ENCODE peak calls at places on chromosomes 2 and 18, in eight cellular contexts. One of them, this sample, is unnamed.

GRCh38 chr18:7255643-7256042 is 24.8 kb downstream of the LRRC30 start:
- DNase-seq in right lobe of liver: no peak
- DNase-seq in astrocyte: no peak
- DNase-seq in IMR-90: no peak
- DNase-seq in tibial artery: no peak
- DNase-seq in adrenal gland: no peak
- DNase-seq in AG04449: no peak
- DNase-seq in lower lobe of right lung: no peak
- DNase-seq in this sample: no peak

GRCh38 chr2:100394111-100394641 is 23.3 kb downstream of the CHST10 start:
- DNase-seq in right lobe of liver: no peak
- DNase-seq in astrocyte: no peak
- DNase-seq in IMR-90: peak; percentile 5
- DNase-seq in tibial artery: no peak
- DNase-seq in adrenal gland: no peak
- DNase-seq in AG04449: no peak
- DNase-seq in lower lobe of right lung: no peak
- DNase-seq in this sample: no peak

GRCh38 chr18:6222271-6222670 is 192.4 kb downstream of the L3MBTL4 start:
- DNase-seq in right lobe of liver: no peak
- DNase-seq in astrocyte: no peak
- DNase-seq in IMR-90: no peak
- DNase-seq in tibial artery: no peak
- DNase-seq in adrenal gland: no peak
- DNase-seq in AG04449: no peak
- DNase-seq in lower lobe of right lung: no peak
- DNase-seq in this sample: no peak

GRCh38 chr18:50582500-50582899 is 22.6 kb downstream of the MAPK4 start:
- DNase-seq in right lobe of liver: no peak
- DNase-seq in astrocyte: no peak
- DNase-seq in IMR-90: no peak
- DNase-seq in tibial artery: no peak
- DNase-seq in adrenal gland: no peak
- DNase-seq in AG04449: no peak
- DNase-seq in lower lobe of right lung: no peak
- DNase-seq in this sample: no peak

GRCh38 chr2:212845941-212846340 is 305.5 kb downstream of the IKZF2 start:
- DNase-seq in right lobe of liver: no peak
- DNase-seq in astrocyte: peak; percentile 76
- DNase-seq in IMR-90: peak; percentile 89
- DNase-seq in tibial artery: no peak
- DNase-seq in adrenal gland: no peak
- DNase-seq in AG04449: peak; percentile 46
- DNase-seq in lower lobe of right lung: no peak
- DNase-seq in this sample: no peak

GRCh38 chr2:195151711-195152110 is 505.3 kb upstream of the SLC39A10 start:
- DNase-seq in right lobe of liver: no peak
- DNase-seq in astrocyte: no peak
- DNase-seq in IMR-90: no peak
- DNase-seq in tibial artery: no peak
- DNase-seq in adrenal gland: no peak
- DNase-seq in AG04449: no peak
- DNase-seq in lower lobe of right lung: no peak
- DNase-seq in this sample: no peak

GRCh38 chr18:58507881-58508280 is 121.0 kb downstream of the ALPK2 start:
- DNase-seq in right lobe of liver: no peak
- DNase-seq in astrocyte: no peak
- DNase-seq in IMR-90: no peak
- DNase-seq in tibial artery: no peak
- DNase-seq in adrenal gland: no peak
- DNase-seq in AG04449: no peak
- DNase-seq in lower lobe of right lung: no peak
- DNase-seq in this sample: no peak

GRCh38 chr18:37346048-37346447 is 219.6 kb downstream of the CELF4 start:
- DNase-seq in right lobe of liver: no peak
- DNase-seq in astrocyte: no peak
- DNase-seq in IMR-90: no peak
- DNase-seq in tibial artery: no peak
- DNase-seq in adrenal gland: no peak
- DNase-seq in AG04449: no peak
- DNase-seq in lower lobe of right lung: no peak
- DNase-seq in this sample: no peak

GRCh38 chr2:160332318-160332717 is 132.2 kb upstream of the ITGB6 start:
- DNase-seq in right lobe of liver: no peak
- DNase-seq in astrocyte: peak; percentile 24
- DNase-seq in IMR-90: peak; percentile 65
- DNase-seq in tibial artery: no peak
- DNase-seq in adrenal gland: peak; percentile 31
- DNase-seq in AG04449: no peak
- DNase-seq in lower lobe of right lung: no peak
- DNase-seq in this sample: peak; percentile 67

GRCh38 chr2:64244049-64244446 is 99.8 kb upstream of the PELI1 start:
- DNase-seq in right lobe of liver: no peak
- DNase-seq in astrocyte: no peak
- DNase-seq in IMR-90: no peak
- DNase-seq in tibial artery: no peak
- DNase-seq in adrenal gland: no peak
- DNase-seq in AG04449: no peak
- DNase-seq in lower lobe of right lung: no peak
- DNase-seq in this sample: no peak
- H3K4me3 ChIP-seq in right lobe of liver: no peak overlapping the region
- H3K4me3 ChIP-seq in astrocyte: no peak overlapping the region
- H3K4me3 ChIP-seq in IMR-90: no peak overlapping the region
- H3K4me3 ChIP-seq in tibial artery: no peak overlapping the region
- H3K4me3 ChIP-seq in adrenal gland: no peak overlapping the region
- H3K4me3 ChIP-seq in AG04449: no peak overlapping the region
- H3K4me3 ChIP-seq in lower lobe of right lung: no peak overlapping the region
- H3K4me3 ChIP-seq in this sample: no peak overlapping the region

DNA sequence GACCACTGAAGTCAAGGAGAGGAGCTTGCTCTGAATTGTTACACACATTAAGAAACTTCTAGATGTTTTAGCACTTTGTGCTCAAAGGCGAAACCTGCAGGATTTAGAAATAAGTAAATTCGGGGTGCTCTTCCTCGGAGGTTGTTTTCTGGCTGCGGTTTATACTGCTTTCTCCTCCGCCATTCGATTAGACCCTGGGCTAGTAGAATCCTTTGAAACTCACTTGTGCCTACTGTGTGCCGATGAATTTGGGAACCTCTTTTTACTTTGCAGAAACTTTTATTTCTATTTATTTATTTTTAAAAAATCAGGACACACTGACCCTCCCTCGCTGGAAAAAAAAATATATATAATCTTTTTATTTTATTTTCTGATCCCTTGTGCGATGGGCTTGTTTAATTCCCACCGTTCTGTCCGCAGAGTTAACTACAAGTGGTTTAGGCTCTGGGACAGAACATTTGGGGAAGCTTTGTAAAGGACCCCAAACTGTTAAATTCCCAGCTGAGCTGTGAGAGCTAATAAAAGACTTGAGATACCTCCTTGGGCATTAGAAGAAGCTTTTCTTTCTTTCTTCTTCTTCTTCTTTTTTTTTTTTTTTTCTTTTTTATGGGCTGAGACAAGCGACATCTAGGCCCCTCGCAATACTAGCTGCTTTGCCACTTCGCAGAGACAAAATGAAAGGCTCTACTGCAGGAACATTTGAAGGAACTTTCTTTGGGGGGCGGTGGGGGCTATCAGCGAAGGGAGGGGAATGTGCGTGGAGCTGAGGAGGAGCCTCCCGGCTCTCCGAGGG is 3.8 kb downstream of the MEIS1 start:
- DNase-seq in right lobe of liver: no peak
- DNase-seq in astrocyte: no peak
- DNase-seq in IMR-90: no peak
- DNase-seq in tibial artery: no peak
- DNase-seq in adrenal gland: no peak
- DNase-seq in AG04449: no peak
- DNase-seq in lower lobe of right lung: no peak
- DNase-seq in this sample: no peak
- H3K4me3 ChIP-seq in right lobe of liver: peak overlapping the region; percentile 76
- H3K4me3 ChIP-seq in astrocyte: peak overlapping the region; percentile 77
- H3K4me3 ChIP-seq in IMR-90: peak overlapping the region; percentile 99
- H3K4me3 ChIP-seq in tibial artery: peak overlapping the region; percentile 81
- H3K4me3 ChIP-seq in adrenal gland: peak overlapping the region; percentile 63
- H3K4me3 ChIP-seq in AG04449: peak overlapping the region; percentile 67
- H3K4me3 ChIP-seq in lower lobe of right lung: peak overlapping the region; percentile 71
- H3K4me3 ChIP-seq in this sample: no peak overlapping the region

GRCh38 chr2:37348155-37348554 is 3.7 kb downstream of the QPCT start:
- DNase-seq in right lobe of liver: no peak
- DNase-seq in astrocyte: no peak
- DNase-seq in IMR-90: no peak
- DNase-seq in tibial artery: no peak
- DNase-seq in adrenal gland: no peak
- DNase-seq in AG04449: no peak
- DNase-seq in lower lobe of right lung: no peak
- DNase-seq in this sample: no peak

GRCh38 chr2:37340637-37341036 is 3.8 kb upstream of the QPCT start:
- DNase-seq in right lobe of liver: no peak
- DNase-seq in astrocyte: no peak
- DNase-seq in IMR-90: no peak
- DNase-seq in tibial artery: no peak
- DNase-seq in adrenal gland: no peak
- DNase-seq in AG04449: no peak
- DNase-seq in lower lobe of right lung: no peak
- DNase-seq in this sample: no peak

GRCh38 chr2:37342636-37343211 is 1.7 kb upstream of the QPCT start:
- DNase-seq in right lobe of liver: no peak
- DNase-seq in astrocyte: no peak
- DNase-seq in IMR-90: no peak
- DNase-seq in tibial artery: no peak
- DNase-seq in adrenal gland: no peak
- DNase-seq in AG04449: no peak
- DNase-seq in lower lobe of right lung: no peak
- DNase-seq in this sample: no peak

GRCh38 chr2:37344453-37345361 is at the start of gene QPCT:
- DNase-seq in right lobe of liver: peak; percentile 58
- DNase-seq in astrocyte: peak; percentile 47
- DNase-seq in IMR-90: peak; percentile 44
- DNase-seq in tibial artery: peak; percentile 77
- DNase-seq in adrenal gland: peak; percentile 78
- DNase-seq in AG04449: no peak
- DNase-seq in lower lobe of right lung: peak; percentile 69
- DNase-seq in this sample: no peak

DNA sequence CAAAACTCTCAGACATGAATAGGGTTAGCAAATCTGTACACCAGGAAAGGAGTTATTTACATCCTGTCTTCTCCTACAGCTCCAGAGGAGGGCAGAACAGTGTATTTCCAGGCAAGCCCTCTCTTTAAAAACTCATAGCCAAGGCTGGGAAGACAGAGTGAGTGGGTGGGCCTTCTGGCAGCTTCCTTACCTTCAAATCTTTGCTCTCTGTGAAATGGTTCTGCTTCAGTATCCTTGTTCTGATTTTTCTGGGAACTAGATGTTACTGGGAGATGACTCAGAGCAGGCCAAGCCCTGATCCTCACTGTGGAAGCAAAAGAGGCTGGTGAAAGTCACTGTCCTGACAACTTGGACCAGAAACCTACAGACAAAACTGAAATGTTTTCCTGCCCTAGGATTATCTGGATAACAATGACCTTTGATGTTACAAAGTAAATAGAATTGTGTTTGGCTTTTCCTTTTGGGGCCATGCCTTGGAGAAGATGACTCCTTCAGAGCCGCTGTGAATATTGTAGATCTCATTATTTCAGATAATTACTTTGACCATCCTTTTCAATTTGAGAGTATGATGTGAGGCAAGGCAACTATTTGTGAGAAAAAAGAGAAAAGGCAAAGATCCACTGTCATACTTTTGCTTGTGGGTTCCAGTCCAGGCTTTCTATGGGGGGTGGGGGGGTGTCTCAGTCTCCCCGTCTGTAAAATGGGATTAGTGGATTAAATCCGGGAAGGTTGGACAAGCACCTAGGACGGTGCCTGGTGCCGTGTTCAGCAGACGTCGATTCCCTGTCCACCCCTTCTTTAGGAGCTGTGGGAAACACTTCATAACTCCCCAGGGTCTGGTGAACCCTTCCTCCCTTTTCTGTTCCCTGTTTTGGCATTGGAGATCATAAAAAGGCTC is 644 bp upstream of the QPCT start:
- DNase-seq in right lobe of liver: no peak
- DNase-seq in astrocyte: peak; percentile 69
- DNase-seq in IMR-90: peak; percentile 73
- DNase-seq in tibial artery: no peak
- DNase-seq in adrenal gland: peak; percentile 57
- DNase-seq in AG04449: no peak
- DNase-seq in lower lobe of right lung: no peak
- DNase-seq in this sample: no peak
- H3K4me3 ChIP-seq in right lobe of liver: peak overlapping the region; percentile 53
- H3K4me3 ChIP-seq in astrocyte: peak overlapping the region; percentile 70
- H3K4me3 ChIP-seq in IMR-90: peak overlapping the region; percentile 56
- H3K4me3 ChIP-seq in tibial artery: peak overlapping the region; percentile 67
- H3K4me3 ChIP-seq in adrenal gland: no peak overlapping the region
- H3K4me3 ChIP-seq in AG04449: peak overlapping the region; percentile 66
- H3K4me3 ChIP-seq in lower lobe of right lung: peak overlapping the region; percentile 71
- H3K4me3 ChIP-seq in this sample: no peak overlapping the region

GRCh38 chr2:85743304-85743978 is 10.3 kb upstream of the ATOH8 start:
- DNase-seq in right lobe of liver: no peak
- DNase-seq in astrocyte: peak; percentile 71
- DNase-seq in IMR-90: peak; percentile 70
- DNase-seq in tibial artery: no peak
- DNase-seq in adrenal gland: peak; percentile 63
- DNase-seq in AG04449: peak; percentile 58
- DNase-seq in lower lobe of right lung: no peak
- DNase-seq in this sample: no peak
- H3K4me3 ChIP-seq in right lobe of liver: no peak overlapping the region
- H3K4me3 ChIP-seq in astrocyte: no peak overlapping the region
- H3K4me3 ChIP-seq in IMR-90: no peak overlapping the region
- H3K4me3 ChIP-seq in tibial artery: no peak overlapping the region
- H3K4me3 ChIP-seq in adrenal gland: no peak overlapping the region
- H3K4me3 ChIP-seq in AG04449: no peak overlapping the region
- H3K4me3 ChIP-seq in lower lobe of right lung: no peak overlapping the region
- H3K4me3 ChIP-seq in this sample: no peak overlapping the region